ENCODE peak calls at places on chromosomes 5 and 9, in eight cellular contexts. J, Y, E, G, P, U, A and S are unnamed samples.

GRCh38 chr9:129567842-129568559 is 52.9 kb downstream of the C9orf50 start:
- DNase-seq in E (no peak), G (no peak), A (no peak), J (peak; percentile 30), U (no peak), Y (peak; percentile 62), P (no peak), S (peak; percentile 80)

GRCh38 chr9:89609426-89610006 is 4.7 kb downstream of the GADD45G start:
- DNase-seq in U (no peak), E (no peak), A (no peak), Y (no peak), P (no peak), J (no peak), G (no peak), S (no peak)

GRCh38 chr5:149563461-149563860 is 12.2 kb upstream of the CSNK1A1 start:
- DNase-seq in E (no peak), U (no peak), P (no peak), J (no peak), Y (no peak), G (no peak), A (no peak), S (no peak)

GRCh38 chr5:66639036-66639435 is 42.8 kb downstream of the MAST4 start:
- DNase-seq in U (no peak), Y (no peak), E (no peak), J (no peak), G (no peak), P (no peak), A (no peak), S (no peak)

GRCh38 chr5:178642351-178642909 is 15.6 kb upstream of the CLK4 start:
- DNase-seq in E (no peak), A (no peak), P (no peak), G (peak; percentile 99), J (peak; percentile 54), Y (peak; percentile 99), U (no peak), S (peak; percentile 53)

GRCh38 chr9:136286359-136286986 is 17.4 kb downstream of the CCDC187 start:
- DNase-seq in Y (no peak), A (no peak), G (no peak), U (no peak), E (no peak), P (no peak), J (no peak), S (no peak)

GRCh38 chr9:27195191-27195590 is 86.2 kb downstream of the TEK start:
- DNase-seq in Y (no peak), J (no peak), A (no peak), E (no peak), U (no peak), P (no peak), G (no peak), S (no peak)

GRCh38 chr5:157446077-157446930 is 13.7 kb upstream of the NIPAL4 start:
- DNase-seq in G (no peak), E (no peak), A (no peak), P (no peak), U (no peak), J (no peak), Y (no peak), S (no peak)

GRCh38 chr5:108753331-108753730 is 5.6 kb downstream of the FER start:
- DNase-seq in U (no peak), Y (peak; percentile 48), A (no peak), J (no peak), G (no peak), P (no peak), E (no peak), S (no peak)

DNA sequence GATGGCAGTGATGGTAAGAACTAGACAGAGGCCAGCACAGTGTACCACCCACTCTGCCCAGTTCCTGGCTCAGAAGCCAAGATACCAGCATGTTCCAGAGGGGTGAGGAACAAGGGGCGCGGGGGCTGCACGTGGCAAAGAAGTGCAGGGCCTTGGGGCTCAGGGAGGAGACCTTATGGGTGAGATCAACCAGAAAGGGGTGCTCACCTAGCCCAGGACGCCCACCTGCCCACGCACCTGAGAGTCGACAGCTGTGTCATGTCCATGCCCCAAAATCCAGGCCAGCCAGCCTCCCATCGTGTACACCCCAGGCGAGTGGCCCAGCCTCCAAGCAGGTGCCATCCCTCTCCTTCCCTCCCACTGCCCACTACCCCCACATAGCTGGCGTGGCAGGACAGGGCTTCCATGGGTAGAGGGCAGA is 34.9 kb downstream of the BICD2 start:
- DNase-seq in A (no peak), U (no peak), Y (no peak), P (no peak), E (peak; percentile 84), G (no peak), J (no peak), S (peak; percentile 59)
- H3K4me3 ChIP-seq in A (no peak overlapping the region), U (no peak overlapping the region), Y (no peak overlapping the region), P (no peak overlapping the region), E (no peak overlapping the region), G (no peak overlapping the region), J (no peak overlapping the region), S (no peak overlapping the region)

GRCh38 chr5:15501057-15501791 is 1.2 kb downstream of the FBXL7 start:
- DNase-seq in G (peak; percentile 86), A (peak; percentile 26), P (no peak), E (peak; percentile 86), U (peak; percentile 25), J (peak; percentile 84), Y (peak; percentile 84), S (peak; percentile 80)
- H3K4me3 ChIP-seq in G (peak overlapping the region; percentile 85), A (peak overlapping the region; percentile 77), P (no peak overlapping the region), E (peak overlapping the region; percentile 49), U (peak overlapping the region; percentile 38), J (peak overlapping the region; percentile 88), Y (peak overlapping the region; percentile 84), S (peak overlapping the region; percentile 98)

GRCh38 chr5:1724822-1725602 is 74.6 kb downstream of the MRPL36 start:
- DNase-seq in Y (peak; percentile 14), A (no peak), P (no peak), E (peak; percentile 80), U (peak; percentile 53), J (no peak), G (no peak), S (peak; percentile 72)
- H3K4me3 ChIP-seq in Y (no peak overlapping the region), A (no peak overlapping the region), P (no peak overlapping the region), E (no peak overlapping the region), U (no peak overlapping the region), J (no peak overlapping the region), G (no peak overlapping the region), S (no peak overlapping the region)

DNA sequence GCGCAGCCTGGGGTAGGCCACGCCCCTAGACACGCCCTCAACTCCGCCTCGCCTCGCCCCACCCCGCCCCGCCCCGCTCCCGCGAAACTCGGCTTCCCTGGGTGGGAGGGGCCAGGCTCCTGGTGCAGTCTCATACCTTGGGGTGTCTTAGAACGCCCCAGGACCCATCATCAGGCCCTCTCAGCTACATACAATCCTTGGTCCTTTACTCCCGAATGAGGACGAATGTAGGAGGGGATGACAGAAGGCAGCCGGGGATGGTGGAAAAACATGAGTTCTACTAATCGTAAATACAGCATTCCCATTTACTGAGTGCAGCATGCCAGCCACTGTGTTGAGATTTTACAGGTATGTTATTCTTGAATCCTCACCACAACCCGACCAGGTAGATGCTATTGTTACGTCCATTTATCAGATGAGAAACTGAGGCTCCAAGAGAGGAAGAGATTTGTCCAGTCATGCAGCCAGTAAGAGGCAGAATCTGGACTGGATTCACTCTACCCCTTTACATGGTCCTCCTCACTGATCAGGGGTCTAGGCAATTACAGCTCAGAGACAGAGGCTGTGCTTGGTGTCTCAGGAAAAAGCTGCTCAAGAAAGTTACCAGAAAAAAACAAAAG is 6.8 kb downstream of the SH2D3C start:
- DNase-seq in G (no peak), E (no peak), U (no peak), P (no peak), J (no peak), Y (no peak), A (no peak), S (no peak)
- H3K4me3 ChIP-seq in G (peak overlapping the region; percentile 56), E (no peak overlapping the region), U (peak overlapping the region; percentile 48), P (peak overlapping the region; percentile 67), J (no peak overlapping the region), Y (peak overlapping the region; percentile 29), A (no peak overlapping the region), S (no peak overlapping the region)

DNA sequence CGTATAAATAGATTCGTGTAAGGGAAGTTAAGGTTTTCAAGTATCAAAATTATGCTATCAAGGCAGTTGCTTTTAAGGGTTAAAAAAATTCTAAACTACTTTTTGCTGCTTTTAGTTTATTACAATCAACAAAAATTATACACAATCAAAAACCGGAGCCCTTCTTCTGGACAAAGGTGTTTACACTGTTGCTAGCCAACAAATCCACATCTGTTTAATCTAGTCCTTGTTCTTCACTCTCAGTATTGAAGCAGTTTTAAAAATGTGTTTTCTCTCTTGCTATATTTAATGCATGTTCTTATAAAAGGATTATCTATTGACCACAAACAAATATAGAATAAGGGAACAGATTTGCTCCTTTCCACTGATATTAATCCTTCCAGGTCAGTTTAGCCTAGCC is 2.5 kb downstream of the FEM1C start:
- DNase-seq in A (no peak), G (no peak), J (peak; percentile 51), E (no peak), U (no peak), Y (no peak), P (no peak), S (no peak)
- H3K4me3 ChIP-seq in A (peak overlapping the region; percentile 70), G (peak overlapping the region; percentile 81), J (peak overlapping the region; percentile 90), E (no peak overlapping the region), U (peak overlapping the region; percentile 82), Y (peak overlapping the region; percentile 92), P (peak overlapping the region; percentile 95), S (peak overlapping the region; percentile 65)